ENCODE peak calls at places on chromosome 15, in ten cellular contexts. W, F, R, N, M, Z, E, D, A and C are unnamed samples.

GRCh38 chr15:25847066-25847465 is 16.1 kb downstream of the ATP10A start:
- DNase-seq in F (no peak), E (no peak), A (no peak), R (no peak), M (no peak), D (no peak), Z (no peak), N (no peak), W (no peak), C (no peak)

GRCh38 chr15:53837263-53837662 is 77.8 kb upstream of the WDR72 start:
- DNase-seq in D (no peak), R (no peak), W (no peak), M (no peak), F (peak), E (no peak), Z (no peak), N (no peak), A (no peak), C (no peak)

GRCh38 chr15:98853593-98854420 is 153.8 kb downstream of the PGPEP1L start:
- DNase-seq in A (no peak), R (no peak), W (peak), Z (peak), E (peak), M (peak), F (no peak), D (no peak), N (no peak), C (no peak)

GRCh38 chr15:32694222-32694983 is 23.4 kb upstream of the GREM1 start:
- DNase-seq in D (no peak), E (no peak), Z (no peak), A (no peak), F (no peak), R (no peak), M (no peak), N (no peak), W (no peak), C (no peak)

GRCh38 chr15:78384651-78385050 is 44.5 kb downstream of the CRABP1 start:
- DNase-seq in Z (no peak), A (no peak), F (no peak), D (no peak), E (no peak), W (no peak), N (no peak), M (no peak), R (no peak), C (no peak)

GRCh38 chr15:74788042-74788715 is 6.3 kb downstream of the CSK start:
- DNase-seq in R (no peak), Z (no peak), W (no peak), A (no peak), D (no peak), M (no peak), N (no peak), F (no peak), E (no peak), C (no peak)

GRCh38 chr15:82802497-82802896 is 3.4 kb downstream of the FSD2 start:
- DNase-seq in D (no peak), N (no peak), M (no peak), Z (no peak), W (no peak), E (no peak), R (no peak), F (no peak), A (no peak), C (no peak)

GRCh38 chr15:33358303-33358702 is 47.5 kb downstream of the RYR3 start:
- DNase-seq in R (no peak), M (no peak), N (no peak), Z (no peak), W (no peak), D (no peak), A (no peak), F (no peak), E (peak), C (no peak)

GRCh38 chr15:38229700-38230099 is 22.9 kb upstream of the SPRED1 start:
- DNase-seq in F (no peak), N (no peak), A (no peak), D (no peak), W (no peak), M (no peak), E (no peak), R (peak), Z (no peak), C (no peak)

GRCh38 chr15:67833504-67834248 is 6.2 kb downstream of the RNU6-1 start:
- DNase-seq in N (peak), E (no peak), A (no peak), W (no peak), D (peak), Z (peak), M (no peak), F (no peak), R (peak), C (peak)

GRCh38 chr15:69729167-69729748 is 276.6 kb downstream of the RPLP1 start:
- DNase-seq in Z (peak), W (peak), N (peak), E (peak), A (peak), D (no peak), F (no peak), R (peak), M (peak), C (peak)

GRCh38 chr15:57319226-57319918 is 56.9 kb upstream of the CGNL1 start:
- DNase-seq in A (no peak), N (no peak), D (peak), E (no peak), R (no peak), F (no peak), W (no peak), M (no peak), Z (no peak), C (no peak)

GRCh38 chr15:66112388-66112787 is 141.2 kb downstream of the MEGF11 start:
- DNase-seq in E (no peak), R (no peak), F (no peak), A (no peak), M (no peak), D (no peak), Z (no peak), W (no peak), N (no peak), C (no peak)